ENCODE peak calls at places on chromosomes 13 and 19, in five cellular contexts. L is fibroblast of mammary gland, K is ovary, Z is cardiac fibroblast, M is transverse colon. I is an unnamed sample.

GRCh38 chr19:15551183-15552004 is 43.1 kb downstream of the CYP4F22 start:
- DNase-seq in L (peak), K (peak), Z (peak), M (peak), I (no peak)

GRCh38 chr19:58305932-58306323 is 751 bp downstream of the ERVK3-1 start:
- DNase-seq in L (peak), K (no peak), Z (peak), M (peak), I (peak)

GRCh38 chr13:43196750-43197149 is 173.4 kb downstream of the DNAJC15 start:
- DNase-seq in L (peak), K (no peak), Z (no peak), M (no peak), I (no peak)

GRCh38 chr13:27012482-27013197 is 159.0 kb downstream of the USP12 start:
- DNase-seq in L (peak), K (no peak), Z (peak), M (no peak), I (peak)

GRCh38 chr19:19217110-19217509 is 5.4 kb downstream of the NCAN start:
- DNase-seq in L (peak), K (no peak), Z (peak), M (no peak), I (no peak)

GRCh38 chr19:15456441-15456840 is 6.7 kb upstream of the WIZ start:
- DNase-seq in L (no peak), K (no peak), Z (no peak), M (no peak), I (no peak)

GRCh38 chr19:8641908-8642547 is 11.6 kb downstream of the NFILZ start:
- DNase-seq in L (peak), K (no peak), Z (peak), M (no peak), I (peak)

GRCh38 chr19:32363175-32363574 is 17.8 kb downstream of the ZNF507 start:
- DNase-seq in L (no peak), K (no peak), Z (peak), M (no peak), I (peak)

GRCh38 chr13:98143601-98144500 is 957 bp downstream of the FARP1 start:
- DNase-seq in L (peak), K (peak), Z (peak), M (peak), I (peak)

GRCh38 chr19:45779231-45780145 is 2.8 kb downstream of the DMPK start:
- DNase-seq in L (peak), K (peak), Z (peak), M (peak), I (peak)

GRCh38 chr13:57635541-57635940 is 4.0 kb downstream of the PCDH17 start:
- DNase-seq in L (no peak), K (no peak), Z (no peak), M (no peak), I (no peak)

GRCh38 chr13:63425131-63425530 is 2009.5 kb upstream of the PCDH20 start:
- DNase-seq in L (no peak), K (no peak), Z (no peak), M (no peak), I (no peak)

GRCh38 chr13:21528616-21529015 is 69.5 kb upstream of the ZDHHC20 start:
- DNase-seq in L (peak), K (no peak), Z (peak), M (no peak), I (peak)

DNA sequence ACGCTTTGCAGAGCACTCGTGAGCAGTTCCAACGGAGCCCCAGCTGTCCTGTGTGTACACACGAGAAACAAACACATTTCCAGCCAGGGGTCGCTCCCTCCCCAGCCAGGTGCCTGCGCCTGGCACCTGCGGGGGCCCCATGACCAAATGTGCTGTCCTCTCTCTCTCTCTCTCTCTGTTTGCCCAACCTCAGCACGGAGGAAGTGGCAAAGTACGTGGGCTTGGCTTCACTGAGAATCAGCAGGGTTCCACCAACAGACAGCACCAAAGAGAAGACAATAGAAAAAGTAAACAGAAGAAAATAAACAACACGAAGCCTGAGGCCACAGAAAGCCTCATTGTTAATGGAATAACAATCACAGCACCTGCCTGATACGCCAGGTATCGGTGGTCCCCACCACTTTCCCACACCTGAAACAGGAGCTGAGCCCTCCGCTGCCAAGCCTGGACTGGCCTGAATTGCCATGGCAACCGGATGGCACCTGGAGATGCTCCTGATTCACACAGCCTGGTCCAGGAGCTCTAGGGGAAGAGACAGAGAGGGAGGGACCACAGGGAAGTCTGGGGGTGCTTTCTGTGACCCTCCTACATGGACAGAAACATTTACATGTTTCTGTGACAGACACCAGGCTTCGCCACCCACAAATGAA is 103.9 kb upstream of the CACNA1A start:
- DNase-seq in L (no peak), K (no peak), Z (no peak), M (peak), I (no peak)
- TF ChIP-seq CTCF in L (no peak), K (no peak), Z (no peak), M (no peak), I (no peak)

DNA sequence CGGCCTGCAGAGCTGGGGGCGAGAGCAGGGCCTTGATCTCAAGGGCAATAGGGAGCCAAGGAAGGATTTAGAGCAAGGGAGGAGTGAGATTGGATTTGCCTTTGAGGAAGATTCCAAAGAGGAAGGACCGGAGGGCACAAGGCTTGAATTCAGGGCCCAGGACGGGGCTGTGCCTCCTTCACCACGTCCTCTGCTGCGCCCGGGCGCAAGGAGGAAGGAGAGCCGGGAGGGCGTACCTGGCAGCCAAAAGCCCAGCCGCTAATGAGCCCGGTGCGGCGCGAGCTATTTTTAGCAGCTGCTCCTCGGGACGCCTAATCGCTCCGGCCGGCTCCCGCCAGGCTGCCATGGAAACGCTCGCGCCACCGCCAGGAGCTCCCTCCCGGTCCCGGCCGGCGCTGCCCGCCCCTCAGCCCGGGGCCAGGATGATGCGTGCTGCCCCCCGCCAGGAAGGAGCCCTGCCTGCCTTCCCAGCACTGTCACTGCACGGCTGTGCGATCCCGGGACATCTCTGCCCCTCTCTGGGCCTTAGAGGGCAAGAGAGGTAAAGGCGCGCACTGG is 31.3 kb downstream of the TINCR start:
- DNase-seq in L (peak), K (peak), Z (peak), M (no peak), I (peak)
- H3K4me3 ChIP-seq in L (no peak), K (no peak), Z (no peak), M (no peak), I (peak)

DNA sequence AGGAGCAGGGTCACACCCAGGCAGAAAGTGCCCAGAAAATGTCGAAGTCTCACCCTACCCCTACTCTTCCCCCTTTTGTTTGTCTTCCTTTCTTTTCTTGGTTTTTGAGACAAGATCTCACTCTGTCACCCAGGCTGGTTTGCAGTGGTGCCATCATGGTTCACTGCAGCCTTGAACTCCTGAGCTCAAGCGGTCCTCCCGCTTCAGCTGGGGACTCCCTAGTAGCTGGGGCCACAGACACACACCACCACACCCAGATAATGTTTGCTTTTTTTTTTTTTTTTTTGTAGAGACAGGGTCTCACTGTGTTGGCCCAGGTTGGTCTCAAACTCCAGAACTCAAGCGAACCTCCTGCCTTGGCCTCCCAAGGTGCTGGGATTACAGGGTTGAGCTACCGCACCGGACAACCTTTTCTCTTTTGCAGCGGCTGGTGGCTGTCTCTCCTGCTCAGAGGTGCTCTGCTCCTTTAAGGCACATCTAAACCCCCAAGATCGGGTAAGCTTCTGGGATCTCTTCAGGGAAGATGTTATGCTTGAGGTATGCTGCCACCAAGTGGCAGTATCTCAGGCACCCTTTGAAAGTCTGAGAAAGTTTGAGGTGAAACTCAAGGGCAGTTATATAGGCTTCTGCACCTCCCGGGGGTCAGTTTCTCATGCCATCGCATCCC is 22.4 kb upstream of the EBI3 start:
- DNase-seq in L (peak), K (no peak), Z (peak), M (no peak), I (no peak)
- TF ChIP-seq CTCF in L (peak), K (no peak), Z (peak), M (no peak), I (peak)

DNA sequence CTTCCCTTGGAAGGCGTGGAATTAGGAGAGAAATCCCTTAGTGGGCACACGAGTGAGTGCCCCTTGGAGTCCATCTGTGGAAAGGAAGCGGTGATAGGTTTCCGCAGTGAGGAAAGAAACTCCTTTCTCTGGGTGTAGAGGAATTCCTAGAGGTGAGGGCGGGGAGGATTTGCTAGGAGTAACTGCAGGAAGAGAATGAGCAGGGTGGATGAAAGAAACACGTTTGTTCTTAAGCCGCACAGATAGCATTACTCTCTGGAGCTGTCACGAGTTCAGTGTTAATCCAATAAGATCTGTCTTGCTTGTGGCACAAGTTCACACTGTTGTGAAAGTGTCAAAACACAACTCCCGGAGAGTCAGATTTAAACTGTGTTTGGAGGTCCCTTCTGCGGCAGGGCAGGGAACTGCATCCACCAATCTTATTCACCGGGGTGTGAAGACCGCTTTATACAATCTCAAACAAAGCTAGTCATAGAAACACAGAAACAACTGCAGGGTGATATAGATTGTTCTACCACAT is 1.2 kb downstream of the KL start:
- DNase-seq in L (peak), K (no peak), Z (peak), M (peak), I (peak)
- H3K4me3 ChIP-seq in L (no peak), K (no peak), Z (no peak), M (no peak), I (no peak)

GRCh38 chr13:82477436-82477835 is 1404.8 kb downstream of the SLITRK1 start:
- DNase-seq in L (no peak), K (no peak), Z (no peak), M (no peak), I (no peak)

GRCh38 chr13:82480415-82480814 is 1401.9 kb downstream of the SLITRK1 start:
- DNase-seq in L (peak), K (no peak), Z (no peak), M (no peak), I (peak)
- TF ChIP-seq CTCF in L (peak), K (no peak), Z (no peak), M (no peak), I (peak)

DNA sequence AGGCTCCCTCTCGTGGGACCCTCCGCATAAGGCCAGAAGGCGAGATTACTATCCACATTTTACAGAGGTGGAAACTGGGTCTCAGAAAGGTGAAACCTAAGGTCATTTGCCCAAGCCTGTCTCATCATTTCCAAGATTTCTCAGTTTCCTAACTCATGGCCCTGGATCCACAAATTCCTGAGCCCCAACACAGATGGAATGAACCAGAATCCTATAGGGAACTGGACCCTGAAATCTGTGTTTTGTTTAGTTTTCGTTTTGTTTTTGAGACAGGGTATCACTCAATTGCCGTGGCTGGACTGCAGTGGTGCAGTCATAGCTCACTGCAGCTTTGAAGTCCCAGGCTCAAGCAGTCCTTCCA is 563 bp upstream of the GNG7 start:
- DNase-seq in L (no peak), K (no peak), Z (no peak), M (no peak), I (no peak)
- H3K4me3 ChIP-seq in L (peak), K (peak), Z (no peak), M (peak), I (peak)

DNA sequence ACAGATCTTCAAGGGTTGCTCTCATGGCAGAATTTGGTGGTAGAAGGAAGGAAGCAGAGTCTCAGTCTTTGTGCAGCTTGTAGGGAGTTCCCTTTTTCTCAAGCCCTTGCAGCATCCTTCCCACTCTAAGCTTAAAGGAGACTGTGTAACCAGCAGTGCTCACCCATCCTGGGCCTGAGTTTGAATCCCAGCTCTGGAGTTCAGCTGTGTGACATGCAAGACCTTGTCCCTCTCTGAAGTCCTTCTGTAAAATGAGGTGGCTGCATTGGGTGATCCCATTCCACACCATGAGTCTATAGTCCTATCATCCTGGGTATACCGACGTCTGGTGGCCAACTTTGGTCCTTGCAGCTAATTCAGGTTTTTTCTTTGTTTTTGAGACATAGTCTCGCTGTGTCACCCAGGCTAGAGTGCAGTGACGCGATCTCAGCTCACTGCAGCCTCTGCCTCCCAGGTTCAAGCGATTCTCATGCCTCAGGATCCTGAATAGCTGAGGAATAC is 9.8 kb downstream of the SIGLEC10 start:
- DNase-seq in L (peak), K (no peak), Z (peak), M (peak), I (peak)
- TF ChIP-seq CTCF in L (peak), K (no peak), Z (peak), M (peak), I (peak)

GRCh38 chr19:35209646-35210045 is 18.9 kb downstream of the FAM187B start:
- DNase-seq in L (no peak), K (no peak), Z (no peak), M (no peak), I (no peak)

GRCh38 chr19:35206855-35207254 is 21.7 kb downstream of the FAM187B start:
- DNase-seq in L (no peak), K (no peak), Z (no peak), M (no peak), I (no peak)

GRCh38 chr19:35206379-35206778 is 22.2 kb downstream of the FAM187B start:
- DNase-seq in L (no peak), K (no peak), Z (no peak), M (peak), I (no peak)

GRCh38 chr19:35207391-35207871 is 21.1 kb downstream of the FAM187B start:
- DNase-seq in L (no peak), K (no peak), Z (no peak), M (no peak), I (peak)

DNA sequence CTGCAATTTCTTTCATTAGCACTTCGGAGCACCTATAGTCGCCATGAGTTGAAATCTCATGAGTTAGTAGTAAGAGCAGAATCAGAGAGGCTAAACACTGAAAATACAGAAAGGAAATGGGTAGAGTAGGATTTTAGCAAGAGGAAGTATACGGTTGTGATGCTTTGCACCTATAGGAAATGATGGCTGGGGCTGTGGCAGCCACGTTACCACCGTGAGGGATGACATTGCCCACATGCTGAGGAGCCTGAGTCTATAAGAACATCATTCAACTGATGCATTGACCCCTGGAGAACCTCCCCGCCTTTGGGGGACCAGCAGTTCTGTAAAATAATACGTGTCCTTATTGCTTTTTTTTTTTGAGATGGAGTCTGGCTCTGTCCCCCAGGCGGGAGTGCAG is 20.4 kb downstream of the FAM187B start:
- DNase-seq in L (no peak), K (no peak), Z (no peak), M (no peak), I (no peak)
- H3K4me3 ChIP-seq in L (no peak), K (no peak), Z (no peak), M (no peak), I (no peak)

GRCh38 chr19:38263696-38264485 is 482 bp upstream of the SPINT2 start:
- DNase-seq in L (no peak), K (no peak), Z (peak), M (peak), I (peak)

GRCh38 chr19:38265213-38265861 is 964 bp downstream of the SPINT2 start:
- DNase-seq in L (no peak), K (no peak), Z (no peak), M (peak), I (peak)

GRCh38 chr19:38262585-38263268 is 1.6 kb upstream of the SPINT2 start:
- DNase-seq in L (no peak), K (no peak), Z (no peak), M (no peak), I (no peak)

GRCh38 chr19:38266070-38266469 is 1.7 kb downstream of the SPINT2 start:
- DNase-seq in L (no peak), K (no peak), Z (no peak), M (no peak), I (peak)

DNA sequence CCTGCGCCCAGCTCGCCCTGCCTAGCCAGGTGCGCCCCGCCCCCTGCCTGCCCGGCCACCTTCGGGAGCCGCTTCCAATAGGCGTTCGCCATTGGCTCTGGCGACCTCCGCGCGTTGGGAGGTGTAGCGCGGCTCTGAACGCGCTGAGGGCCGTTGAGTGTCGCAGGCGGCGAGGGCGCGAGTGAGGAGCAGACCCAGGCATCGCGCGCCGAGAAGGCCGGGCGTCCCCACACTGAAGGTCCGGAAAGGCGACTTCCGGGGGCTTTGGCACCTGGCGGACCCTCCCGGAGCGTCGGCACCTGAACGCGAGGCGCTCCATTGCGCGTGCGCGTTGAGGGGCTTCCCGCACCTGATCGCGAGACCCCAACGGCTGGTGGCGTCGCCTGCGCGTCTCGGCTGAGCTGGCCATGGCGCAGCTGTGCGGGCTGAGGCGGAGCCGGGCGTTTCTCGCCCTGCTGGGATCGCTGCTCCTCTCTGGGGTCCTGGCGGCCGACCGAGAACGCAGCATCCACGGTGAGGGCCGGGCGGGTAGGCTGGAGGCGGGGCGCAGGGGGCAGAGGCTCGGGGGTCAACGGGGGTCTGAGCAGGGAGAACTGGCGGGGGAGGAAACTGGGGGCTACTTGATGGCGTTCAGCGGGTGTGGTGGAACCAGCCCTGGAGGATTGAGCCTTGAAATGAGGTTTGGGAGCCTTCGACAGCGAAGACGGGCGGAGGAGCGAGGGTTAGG is at the start of gene SPINT2:
- DNase-seq in L (no peak), K (peak), Z (no peak), M (no peak), I (no peak)
- TF ChIP-seq CTCF in L (no peak), K (no peak), Z (no peak), M (no peak), I (no peak)

I was measured in epithelial cell of esophagus.